ENCODE peak calls at places on chromosome 6, in seven cellular contexts. One of them, this sample, is unnamed.

GRCh38 chr6:63527658-63528514 is 44.4 kb upstream of the LOC128125822 start:
- DNase-seq in IMR-90: peak; percentile 100
- DNase-seq in breast epithelium: peak; percentile 75
- DNase-seq in Peyer's patch: peak; percentile 74
- DNase-seq in body of pancreas: peak; percentile 66
- DNase-seq in heart left ventricle: no peak
- DNase-seq in HCT116: peak; percentile 94
- DNase-seq in this sample: peak; percentile 86

GRCh38 chr6:797479-798077 is 104.6 kb upstream of the EXOC2 start:
- DNase-seq in body of pancreas: peak; percentile 62
- DNase-seq in IMR-90: peak; percentile 67
- DNase-seq in breast epithelium: peak; percentile 35
- DNase-seq in heart left ventricle: no peak
- DNase-seq in Peyer's patch: peak; percentile 74
- DNase-seq in HCT116: peak; percentile 41
- DNase-seq in this sample: no peak

GRCh38 chr6:81749704-81750103 is 2.8 kb downstream of the TENT5A start:
- DNase-seq in body of pancreas: no peak
- DNase-seq in IMR-90: no peak
- DNase-seq in breast epithelium: no peak
- DNase-seq in HCT116: no peak
- DNase-seq in heart left ventricle: no peak
- DNase-seq in Peyer's patch: no peak
- DNase-seq in this sample: no peak

GRCh38 chr6:73811706-73812105 is 115.7 kb downstream of the CD109 start:
- DNase-seq in IMR-90: no peak
- DNase-seq in HCT116: no peak
- DNase-seq in breast epithelium: no peak
- DNase-seq in heart left ventricle: no peak
- DNase-seq in Peyer's patch: no peak
- DNase-seq in body of pancreas: no peak
- DNase-seq in this sample: no peak

GRCh38 chr6:88512951-88513350 is 346.8 kb upstream of the CNR1 start:
- DNase-seq in breast epithelium: no peak
- DNase-seq in body of pancreas: no peak
- DNase-seq in Peyer's patch: no peak
- DNase-seq in heart left ventricle: no peak
- DNase-seq in IMR-90: no peak
- DNase-seq in HCT116: no peak
- DNase-seq in this sample: no peak

GRCh38 chr6:35497571-35498406 is 910 bp upstream of the TEAD3 start:
- DNase-seq in HCT116: no peak
- DNase-seq in body of pancreas: peak; percentile 39
- DNase-seq in Peyer's patch: peak; percentile 77
- DNase-seq in IMR-90: peak; percentile 75
- DNase-seq in heart left ventricle: peak; percentile 87
- DNase-seq in breast epithelium: peak; percentile 71
- DNase-seq in this sample: no peak

GRCh38 chr6:44897286-44897685 is 430.8 kb upstream of the RUNX2 start:
- DNase-seq in body of pancreas: no peak
- DNase-seq in Peyer's patch: no peak
- DNase-seq in IMR-90: no peak
- DNase-seq in HCT116: no peak
- DNase-seq in breast epithelium: no peak
- DNase-seq in heart left ventricle: no peak
- DNase-seq in this sample: no peak

GRCh38 chr6:117555882-117556498 is 46.3 kb downstream of the GOPC start:
- DNase-seq in Peyer's patch: peak; percentile 78
- DNase-seq in HCT116: no peak
- DNase-seq in breast epithelium: no peak
- DNase-seq in heart left ventricle: no peak
- DNase-seq in body of pancreas: peak; percentile 60
- DNase-seq in IMR-90: peak; percentile 31
- DNase-seq in this sample: no peak

GRCh38 chr6:27517928-27518787 is 45.3 kb upstream of the ZNF184 start:
- DNase-seq in body of pancreas: no peak
- DNase-seq in IMR-90: no peak
- DNase-seq in Peyer's patch: no peak
- DNase-seq in breast epithelium: no peak
- DNase-seq in HCT116: no peak
- DNase-seq in heart left ventricle: no peak
- DNase-seq in this sample: no peak

GRCh38 chr6:28489366-28490190 is 26.0 kb downstream of the GPX6 start:
- DNase-seq in breast epithelium: peak; percentile 39
- DNase-seq in heart left ventricle: no peak
- DNase-seq in HCT116: peak; percentile 62
- DNase-seq in body of pancreas: no peak
- DNase-seq in IMR-90: peak; percentile 74
- DNase-seq in Peyer's patch: peak; percentile 62
- DNase-seq in this sample: no peak

GRCh38 chr6:111743318-111743717 is 129.9 kb downstream of the FYN start:
- DNase-seq in heart left ventricle: no peak
- DNase-seq in Peyer's patch: no peak
- DNase-seq in IMR-90: no peak
- DNase-seq in breast epithelium: no peak
- DNase-seq in body of pancreas: no peak
- DNase-seq in HCT116: no peak
- DNase-seq in this sample: no peak

GRCh38 chr6:20404641-20405032 is 3.0 kb downstream of the E2F3 start:
- DNase-seq in body of pancreas: peak; percentile 19
- DNase-seq in Peyer's patch: peak; percentile 83
- DNase-seq in IMR-90: peak; percentile 81
- DNase-seq in breast epithelium: no peak
- DNase-seq in heart left ventricle: no peak
- DNase-seq in HCT116: peak; percentile 72
- DNase-seq in this sample: no peak

GRCh38 chr6:137879301-137879700 is 12.2 kb downstream of the TNFAIP3 start:
- DNase-seq in Peyer's patch: no peak
- DNase-seq in IMR-90: no peak
- DNase-seq in heart left ventricle: no peak
- DNase-seq in HCT116: no peak
- DNase-seq in body of pancreas: no peak
- DNase-seq in breast epithelium: no peak
- DNase-seq in this sample: no peak

GRCh38 chr6:137876547-137876946 is 9.5 kb downstream of the TNFAIP3 start:
- DNase-seq in body of pancreas: no peak
- DNase-seq in Peyer's patch: no peak
- DNase-seq in HCT116: no peak
- DNase-seq in breast epithelium: no peak
- DNase-seq in heart left ventricle: no peak
- DNase-seq in IMR-90: no peak
- DNase-seq in this sample: no peak

GRCh38 chr6:137878810-137879285 is 11.8 kb downstream of the TNFAIP3 start:
- DNase-seq in HCT116: no peak
- DNase-seq in IMR-90: no peak
- DNase-seq in body of pancreas: no peak
- DNase-seq in heart left ventricle: peak; percentile 81
- DNase-seq in breast epithelium: peak; percentile 55
- DNase-seq in Peyer's patch: no peak
- DNase-seq in this sample: peak; percentile 51

GRCh38 chr6:137877113-137877512 is 10.1 kb downstream of the TNFAIP3 start:
- DNase-seq in heart left ventricle: no peak
- DNase-seq in IMR-90: no peak
- DNase-seq in body of pancreas: no peak
- DNase-seq in Peyer's patch: no peak
- DNase-seq in HCT116: no peak
- DNase-seq in breast epithelium: no peak
- DNase-seq in this sample: no peak

GRCh38 chr6:137878070-137878809 is 11.2 kb downstream of the TNFAIP3 start:
- DNase-seq in Peyer's patch: no peak
- DNase-seq in HCT116: no peak
- DNase-seq in breast epithelium: no peak
- DNase-seq in heart left ventricle: no peak
- DNase-seq in IMR-90: no peak
- DNase-seq in body of pancreas: no peak
- DNase-seq in this sample: no peak
- H3K36me3 ChIP-seq in Peyer's patch: no peaks in the 10 kb centered on the region
- H3K36me3 ChIP-seq in HCT116: peaks cover 7% of the 10 kb centered on the region
- H3K36me3 ChIP-seq in breast epithelium: peaks cover 7% of the 10 kb centered on the region
- H3K36me3 ChIP-seq in heart left ventricle: peaks cover 92% of the 10 kb centered on the region
- H3K36me3 ChIP-seq in IMR-90: peaks cover 61% of the 10 kb centered on the region
- H3K36me3 ChIP-seq in body of pancreas: peaks cover 50% of the 10 kb centered on the region
- H3K36me3 ChIP-seq in this sample: peaks cover 5% of the 10 kb centered on the region

GRCh38 chr6:160348552-160349441 is 619 bp downstream of the SLC22A3 start:
- DNase-seq in body of pancreas: no peak
- DNase-seq in HCT116: no peak
- DNase-seq in breast epithelium: no peak
- DNase-seq in IMR-90: no peak
- DNase-seq in Peyer's patch: peak; percentile 64
- DNase-seq in heart left ventricle: no peak
- DNase-seq in this sample: peak; percentile 39

GRCh38 chr6:160344281-160344680 is 3.9 kb upstream of the SLC22A3 start:
- DNase-seq in IMR-90: no peak
- DNase-seq in Peyer's patch: no peak
- DNase-seq in body of pancreas: no peak
- DNase-seq in breast epithelium: no peak
- DNase-seq in heart left ventricle: no peak
- DNase-seq in HCT116: no peak
- DNase-seq in this sample: no peak

GRCh38 chr6:160347259-160348208 is 644 bp upstream of the SLC22A3 start:
- DNase-seq in Peyer's patch: no peak
- DNase-seq in HCT116: no peak
- DNase-seq in heart left ventricle: no peak
- DNase-seq in body of pancreas: no peak
- DNase-seq in breast epithelium: no peak
- DNase-seq in IMR-90: no peak
- DNase-seq in this sample: peak; percentile 34

GRCh38 chr6:160349837-160350236 is 1.7 kb downstream of the SLC22A3 start:
- DNase-seq in IMR-90: no peak
- DNase-seq in HCT116: no peak
- DNase-seq in Peyer's patch: no peak
- DNase-seq in breast epithelium: no peak
- DNase-seq in heart left ventricle: no peak
- DNase-seq in body of pancreas: no peak
- DNase-seq in this sample: no peak

DNA sequence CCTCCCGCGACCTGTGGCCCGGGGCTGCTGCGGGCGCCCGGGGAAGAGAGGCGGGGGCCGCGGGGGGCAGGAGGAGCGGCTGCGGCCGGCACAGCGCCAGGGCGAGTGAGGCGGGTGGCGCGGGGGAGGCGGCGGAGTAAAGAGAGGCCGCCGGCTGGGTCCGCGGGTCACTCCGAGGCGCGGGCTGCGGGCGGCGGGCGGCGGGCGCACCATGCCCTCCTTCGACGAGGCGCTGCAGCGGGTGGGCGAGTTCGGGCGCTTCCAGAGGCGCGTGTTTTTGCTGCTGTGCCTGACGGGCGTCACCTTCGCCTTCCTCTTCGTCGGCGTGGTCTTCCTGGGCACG is at the start of gene SLC22A3:
- DNase-seq in Peyer's patch: peak; percentile 56
- DNase-seq in HCT116: no peak
- DNase-seq in IMR-90: no peak
- DNase-seq in breast epithelium: no peak
- DNase-seq in body of pancreas: no peak
- DNase-seq in heart left ventricle: no peak
- DNase-seq in this sample: peak; percentile 55
- TF ChIP-seq POLR2A in Peyer's patch: no peak
- TF ChIP-seq POLR2A in HCT116: no peak
- TF ChIP-seq POLR2A in IMR-90: no peak
- TF ChIP-seq POLR2A in breast epithelium: no peak
- TF ChIP-seq POLR2A in body of pancreas: no peak
- TF ChIP-seq POLR2A in heart left ventricle: no peak
- TF ChIP-seq POLR2A in this sample: peak; percentile 71

GRCh38 chr6:33305052-33305451 is 6.3 kb upstream of the RGL2 start:
- DNase-seq in IMR-90: no peak
- DNase-seq in Peyer's patch: no peak
- DNase-seq in body of pancreas: no peak
- DNase-seq in heart left ventricle: no peak
- DNase-seq in HCT116: no peak
- DNase-seq in breast epithelium: no peak
- DNase-seq in this sample: no peak

GRCh38 chr6:33301877-33302276 is 3.1 kb upstream of the RGL2 start:
- DNase-seq in heart left ventricle: no peak
- DNase-seq in Peyer's patch: no peak
- DNase-seq in HCT116: no peak
- DNase-seq in body of pancreas: no peak
- DNase-seq in breast epithelium: no peak
- DNase-seq in IMR-90: no peak
- DNase-seq in this sample: no peak

GRCh38 chr6:33304216-33304615 is 5.5 kb upstream of the RGL2 start:
- DNase-seq in heart left ventricle: no peak
- DNase-seq in HCT116: no peak
- DNase-seq in IMR-90: no peak
- DNase-seq in breast epithelium: no peak
- DNase-seq in Peyer's patch: no peak
- DNase-seq in body of pancreas: no peak
- DNase-seq in this sample: no peak

DNA sequence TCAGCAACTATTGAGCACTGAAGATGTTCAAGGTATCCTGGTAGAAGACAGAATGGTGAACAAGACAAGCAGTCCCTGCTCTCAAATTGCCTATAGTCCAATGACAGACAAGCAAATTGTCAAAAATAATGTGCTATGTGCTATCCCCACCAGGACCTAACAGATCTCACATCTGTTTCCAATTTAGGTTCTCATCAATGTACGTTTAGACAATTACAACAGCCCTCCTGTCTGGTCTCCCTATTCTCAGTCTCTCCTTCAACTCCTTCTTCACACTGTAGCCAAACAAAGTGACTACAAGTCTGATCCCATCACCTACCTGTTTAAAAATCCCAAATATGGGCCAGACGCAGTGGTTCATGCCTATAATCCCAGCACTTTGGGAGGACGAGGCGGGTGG is 7.5 kb downstream of the TAPBP start:
- DNase-seq in body of pancreas: no peak
- DNase-seq in HCT116: no peak
- DNase-seq in heart left ventricle: no peak
- DNase-seq in Peyer's patch: no peak
- DNase-seq in IMR-90: no peak
- DNase-seq in breast epithelium: no peak
- DNase-seq in this sample: no peak
- H3K36me3 ChIP-seq in body of pancreas: peaks cover 22% of the 10 kb centered on the region
- H3K36me3 ChIP-seq in HCT116: peaks cover 11% of the 10 kb centered on the region
- H3K36me3 ChIP-seq in heart left ventricle: peaks cover 96% of the 10 kb centered on the region
- H3K36me3 ChIP-seq in Peyer's patch: no peaks in the 10 kb centered on the region
- H3K36me3 ChIP-seq in IMR-90: peaks cover 19% of the 10 kb centered on the region
- H3K36me3 ChIP-seq in breast epithelium: no peaks in the 10 kb centered on the region
- H3K36me3 ChIP-seq in this sample: peaks cover 9% of the 10 kb centered on the region

DNA sequence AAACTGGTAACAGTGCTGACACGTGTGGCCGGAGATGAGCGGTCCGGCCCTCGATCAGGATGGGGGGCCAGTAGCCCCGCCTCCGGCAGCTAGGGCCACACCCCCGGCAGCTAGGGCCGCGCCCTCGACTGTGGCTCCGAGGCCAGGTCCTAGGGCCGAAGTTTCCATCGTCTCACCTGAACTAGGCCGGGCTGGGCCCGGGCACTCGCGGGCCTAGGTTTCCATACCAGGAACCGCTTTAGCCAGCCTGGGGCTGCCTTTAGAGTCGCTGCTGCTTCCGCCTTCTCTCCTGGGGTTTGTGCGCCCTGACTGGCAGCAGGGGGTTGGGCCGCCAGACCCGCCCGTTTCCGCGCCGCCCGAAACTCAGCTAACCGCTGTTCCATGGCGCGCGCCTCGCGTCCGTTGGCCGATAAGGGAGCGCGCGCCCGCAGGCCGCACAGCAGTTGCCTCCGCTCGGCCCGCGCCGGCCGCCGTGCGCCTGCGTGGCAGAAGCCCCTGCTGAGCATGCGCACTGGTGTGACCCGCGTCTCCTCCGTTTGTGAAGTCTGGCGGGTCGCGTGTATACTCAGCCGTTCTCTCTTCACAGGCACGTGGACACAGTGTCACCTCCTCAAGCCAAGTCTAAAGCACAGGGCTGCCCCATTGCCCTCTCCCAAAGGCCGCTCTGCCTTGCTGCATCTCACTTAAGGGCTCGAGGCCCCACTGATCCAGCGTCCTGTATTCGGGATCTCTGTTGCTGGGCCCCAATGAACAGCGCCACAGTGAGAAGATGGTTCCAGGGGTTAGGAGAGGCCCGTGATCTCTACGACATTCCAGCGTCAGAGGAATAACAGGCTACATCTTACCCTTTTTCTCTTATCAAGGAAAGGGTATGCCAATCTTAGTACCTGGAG is at the start of gene SAYSD1:
- DNase-seq in IMR-90: peak; percentile 88
- DNase-seq in breast epithelium: peak; percentile 84
- DNase-seq in heart left ventricle: peak; percentile 97
- DNase-seq in Peyer's patch: peak; percentile 97
- DNase-seq in body of pancreas: peak; percentile 94
- DNase-seq in HCT116: peak; percentile 78
- DNase-seq in this sample: peak; percentile 85
- TF ChIP-seq POLR2A in IMR-90: peak; percentile 39
- TF ChIP-seq POLR2A in breast epithelium: peak; percentile 68
- TF ChIP-seq POLR2A in heart left ventricle: no peak
- TF ChIP-seq POLR2A in Peyer's patch: peak; percentile 84
- TF ChIP-seq POLR2A in body of pancreas: peak; percentile 90
- TF ChIP-seq POLR2A in HCT116: peak; percentile 45
- TF ChIP-seq POLR2A in this sample: peak; percentile 71